ENCODE peak calls at places on chromosomes 5 and 9, in five cellular contexts. One of them, this sample, is unnamed.

GRCh38 chr5:109690456-109691247 is 925 bp downstream of the MAN2A1 start:
- DNase-seq in ovary: peak; percentile 77
- DNase-seq in upper lobe of right lung: peak; percentile 83
- DNase-seq in suprapubic skin: peak; percentile 80
- DNase-seq in transverse colon: peak; percentile 80
- DNase-seq in this sample: peak; percentile 76

GRCh38 chr5:131252824-131253171 is 11.1 kb upstream of the CDC42SE2 start:
- DNase-seq in transverse colon: peak; percentile 80
- DNase-seq in suprapubic skin: no peak
- DNase-seq in ovary: no peak
- DNase-seq in upper lobe of right lung: peak; percentile 68
- DNase-seq in this sample: peak; percentile 69

GRCh38 chr9:126474786-126475485 is 138.8 kb upstream of the LMX1B start:
- DNase-seq in upper lobe of right lung: no peak
- DNase-seq in transverse colon: no peak
- DNase-seq in ovary: no peak
- DNase-seq in suprapubic skin: no peak
- DNase-seq in this sample: no peak

GRCh38 chr5:45507174-45507573 is 189.0 kb downstream of the HCN1 start:
- DNase-seq in transverse colon: no peak
- DNase-seq in upper lobe of right lung: no peak
- DNase-seq in ovary: no peak
- DNase-seq in suprapubic skin: no peak
- DNase-seq in this sample: no peak

GRCh38 chr9:12784461-12785250 is 9.8 kb downstream of the LURAP1L start:
- DNase-seq in ovary: no peak
- DNase-seq in transverse colon: peak; percentile 42
- DNase-seq in upper lobe of right lung: peak; percentile 68
- DNase-seq in suprapubic skin: no peak
- DNase-seq in this sample: peak; percentile 48

GRCh38 chr5:65774346-65774745 is 52.3 kb downstream of the NLN start:
- DNase-seq in suprapubic skin: no peak
- DNase-seq in ovary: no peak
- DNase-seq in transverse colon: no peak
- DNase-seq in upper lobe of right lung: no peak
- DNase-seq in this sample: no peak

GRCh38 chr5:126178521-126178920 is 244.7 kb upstream of the GRAMD2B start:
- DNase-seq in suprapubic skin: no peak
- DNase-seq in transverse colon: no peak
- DNase-seq in upper lobe of right lung: no peak
- DNase-seq in ovary: no peak
- DNase-seq in this sample: no peak

GRCh38 chr9:9998491-9999287 is 614.1 kb downstream of the PTPRD start:
- DNase-seq in ovary: no peak
- DNase-seq in suprapubic skin: no peak
- DNase-seq in upper lobe of right lung: no peak
- DNase-seq in transverse colon: no peak
- DNase-seq in this sample: no peak

GRCh38 chr9:133726401-133727276 is 11.5 kb downstream of the SARDH start:
- DNase-seq in suprapubic skin: peak; percentile 48
- DNase-seq in ovary: peak; percentile 65
- DNase-seq in upper lobe of right lung: peak; percentile 39
- DNase-seq in transverse colon: peak; percentile 47
- DNase-seq in this sample: no peak

GRCh38 chr9:98038958-98039357 is 17.6 kb upstream of the NANS start:
- DNase-seq in upper lobe of right lung: no peak
- DNase-seq in ovary: no peak
- DNase-seq in suprapubic skin: no peak
- DNase-seq in transverse colon: no peak
- DNase-seq in this sample: no peak
- TF ChIP-seq CTCF in upper lobe of right lung: no peak
- TF ChIP-seq CTCF in ovary: no peak
- TF ChIP-seq CTCF in suprapubic skin: no peak
- TF ChIP-seq CTCF in transverse colon: no peak
- TF ChIP-seq CTCF in this sample: no peak

GRCh38 chr5:72109625-72110024 is 2.4 kb downstream of the MAP1B start:
- DNase-seq in ovary: no peak
- DNase-seq in upper lobe of right lung: no peak
- DNase-seq in suprapubic skin: no peak
- DNase-seq in transverse colon: no peak
- DNase-seq in this sample: no peak
- TF ChIP-seq CTCF in ovary: no peak
- TF ChIP-seq CTCF in upper lobe of right lung: no peak
- TF ChIP-seq CTCF in suprapubic skin: no peak
- TF ChIP-seq CTCF in transverse colon: no peak
- TF ChIP-seq CTCF in this sample: no peak

DNA sequence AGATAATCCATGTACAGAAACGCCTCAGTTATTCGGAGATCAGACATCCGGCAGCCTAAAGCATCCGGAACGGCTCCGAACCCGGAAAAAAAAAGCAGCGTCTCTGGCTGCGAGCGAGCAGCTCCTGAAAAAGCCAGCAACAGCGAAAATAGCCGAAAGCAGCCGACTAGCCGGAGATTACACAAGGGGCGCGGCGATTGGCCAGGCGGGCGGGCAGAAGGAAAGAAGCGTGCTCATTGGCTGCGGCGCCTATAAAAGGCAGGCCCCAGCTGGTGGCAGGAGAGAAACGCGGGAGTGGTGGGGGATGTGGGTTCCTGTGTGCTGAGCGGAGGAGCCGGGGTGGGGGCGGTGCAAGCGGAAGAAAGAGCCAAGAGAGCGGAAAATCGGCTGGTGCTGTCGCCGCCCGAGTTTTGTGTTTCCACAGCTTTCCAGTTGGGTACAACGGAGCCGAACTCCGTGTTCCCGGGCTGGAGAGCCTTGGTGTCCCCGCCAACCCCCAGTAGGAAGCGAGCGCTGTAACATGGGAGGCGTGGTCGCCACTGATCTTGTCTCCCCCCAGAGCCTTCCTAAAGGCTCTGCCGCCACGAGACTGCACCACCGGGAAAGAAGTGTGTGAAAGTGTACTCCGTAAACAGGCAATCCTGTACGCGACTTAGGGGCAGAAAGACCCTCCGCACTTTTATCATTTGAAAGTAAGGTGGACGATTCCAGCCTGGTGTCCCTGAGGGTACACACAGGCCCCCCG is at the start of gene ARL15:
- DNase-seq in upper lobe of right lung: peak; percentile 99
- DNase-seq in transverse colon: peak; percentile 99
- DNase-seq in ovary: peak; percentile 98
- DNase-seq in suprapubic skin: peak; percentile 99
- DNase-seq in this sample: peak; percentile 98
- TF ChIP-seq CTCF in upper lobe of right lung: no peak
- TF ChIP-seq CTCF in transverse colon: no peak
- TF ChIP-seq CTCF in ovary: no peak
- TF ChIP-seq CTCF in suprapubic skin: no peak
- TF ChIP-seq CTCF in this sample: no peak

DNA sequence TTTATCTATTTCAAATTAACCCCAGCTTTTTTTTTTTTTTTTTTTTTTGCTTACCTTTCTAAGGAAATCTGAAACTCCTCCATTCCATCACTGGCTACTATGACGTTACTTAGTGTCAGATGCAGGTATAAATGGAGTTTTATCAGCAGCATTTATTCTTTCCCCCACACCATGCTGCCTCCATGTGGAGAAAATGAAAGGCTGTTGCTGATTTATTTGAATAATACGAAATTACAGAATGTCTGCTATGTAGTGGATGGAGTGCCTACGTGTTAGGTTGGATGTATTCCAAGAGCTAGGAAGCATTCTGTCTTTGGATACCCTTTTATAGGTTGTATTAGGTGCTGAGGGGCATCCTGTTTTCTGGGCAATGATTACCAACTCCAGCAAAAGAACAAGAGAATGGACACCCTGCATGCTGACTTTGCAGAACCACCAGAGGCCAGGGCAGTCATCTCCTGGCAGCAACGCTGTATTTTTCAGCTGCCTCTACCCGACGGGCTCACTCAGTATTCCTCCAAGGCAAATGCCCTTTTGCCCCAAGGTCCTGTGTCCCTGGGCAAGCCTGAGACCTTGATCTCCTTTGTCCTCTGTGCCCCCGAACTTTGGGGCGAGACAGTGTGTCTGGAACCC is 199.5 kb downstream of the ALDH1A1 start:
- DNase-seq in ovary: no peak
- DNase-seq in upper lobe of right lung: no peak
- DNase-seq in suprapubic skin: no peak
- DNase-seq in transverse colon: no peak
- DNase-seq in this sample: no peak
- TF ChIP-seq CTCF in ovary: no peak
- TF ChIP-seq CTCF in upper lobe of right lung: no peak
- TF ChIP-seq CTCF in suprapubic skin: peak; percentile 15
- TF ChIP-seq CTCF in transverse colon: no peak
- TF ChIP-seq CTCF in this sample: no peak

DNA sequence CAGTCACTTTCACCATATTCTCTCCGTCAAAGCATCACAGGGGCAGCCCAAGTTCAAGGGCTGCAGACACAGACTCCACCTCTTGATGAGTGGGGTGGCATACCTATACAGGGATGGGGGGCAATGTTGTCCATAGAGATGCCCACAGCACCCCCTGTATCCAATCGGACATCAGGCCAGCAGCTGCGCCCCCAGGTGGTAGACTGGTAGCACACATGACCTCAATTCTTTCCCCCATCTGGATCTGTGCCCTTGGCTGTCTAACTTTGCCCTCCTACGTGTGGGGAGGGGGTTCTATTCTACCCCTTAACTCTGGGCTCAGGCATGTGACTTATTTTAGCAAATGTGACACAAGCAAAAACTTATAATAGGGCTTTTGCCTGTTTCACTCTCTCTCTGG is 84.0 kb upstream of the SLC25A48 start:
- DNase-seq in upper lobe of right lung: no peak
- DNase-seq in transverse colon: no peak
- DNase-seq in ovary: no peak
- DNase-seq in suprapubic skin: no peak
- DNase-seq in this sample: no peak
- TF ChIP-seq CTCF in upper lobe of right lung: no peak
- TF ChIP-seq CTCF in transverse colon: no peak
- TF ChIP-seq CTCF in ovary: no peak
- TF ChIP-seq CTCF in suprapubic skin: no peak
- TF ChIP-seq CTCF in this sample: no peak

DNA sequence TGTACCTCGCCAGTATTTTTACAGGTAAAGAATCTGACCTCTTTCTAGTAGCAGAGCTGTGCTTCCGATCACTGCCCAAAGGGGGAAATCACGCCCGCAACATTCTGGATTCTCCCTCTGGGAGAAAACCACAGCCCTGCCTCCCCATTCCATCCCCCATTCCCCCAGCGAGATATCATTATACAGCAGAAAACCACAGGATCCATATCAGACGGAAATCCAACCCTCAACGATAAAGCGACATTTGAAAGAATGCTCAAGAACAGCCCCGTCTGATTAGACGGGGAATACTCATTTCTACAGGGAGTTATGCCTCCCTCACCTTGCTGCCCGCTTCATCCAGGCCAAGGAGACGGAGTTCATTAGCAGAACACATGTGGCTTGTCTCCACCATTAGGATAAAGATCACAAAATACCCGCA is 172.8 kb downstream of the COL23A1 start:
- DNase-seq in upper lobe of right lung: no peak
- DNase-seq in ovary: peak; percentile 7
- DNase-seq in suprapubic skin: no peak
- DNase-seq in transverse colon: no peak
- DNase-seq in this sample: peak; percentile 62
- TF ChIP-seq CTCF in upper lobe of right lung: no peak
- TF ChIP-seq CTCF in ovary: no peak
- TF ChIP-seq CTCF in suprapubic skin: no peak
- TF ChIP-seq CTCF in transverse colon: no peak
- TF ChIP-seq CTCF in this sample: no peak